ENCODE peak calls at places on chromosome 7, in eight cellular contexts. F is IMR-90; G is GM06990; W is body of pancreas; M is CD8-positive, alpha-beta memory T cell; R is psoas muscle; X is fibroblast of pulmonary artery; V is colonic mucosa. Y is an unnamed sample.

GRCh38 chr7:70325509-70326101 is 727.3 kb downstream of the AUTS2 start:
- DNase-seq in M (no peak), W (no peak), F (peak; percentile 9), X (peak; percentile 4), G (no peak), V (no peak), R (no peak), Y (no peak)

GRCh38 chr7:39240864-39241263 is 263.2 kb downstream of the POU6F2 start:
- DNase-seq in G (no peak), X (no peak), M (no peak), W (no peak), V (no peak), F (no peak), R (no peak), Y (no peak)

GRCh38 chr7:601573-602340 is 82.1 kb upstream of the PDGFA start:
- DNase-seq in M (peak; percentile 75), X (peak; percentile 40), W (no peak), F (peak; percentile 19), V (peak; percentile 46), G (peak; percentile 85), R (peak; percentile 62), Y (peak; percentile 73)

GRCh38 chr7:42283553-42283952 is 46.5 kb upstream of the GLI3 start:
- DNase-seq in G (no peak), X (peak; percentile 18), M (no peak), V (no peak), W (no peak), R (peak; percentile 14), F (no peak), Y (no peak)

GRCh38 chr7:12757443-12757842 is 70.0 kb downstream of the ARL4A start:
- DNase-seq in F (peak; percentile 91), R (no peak), G (no peak), W (no peak), V (no peak), M (no peak), X (peak; percentile 90), Y (no peak)

GRCh38 chr7:144416341-144416740 is 12.8 kb upstream of the NOBOX start:
- DNase-seq in V (no peak), F (no peak), M (no peak), R (no peak), X (no peak), G (no peak), W (no peak), Y (no peak)

GRCh38 chr7:124762611-124763143 is 2.9 kb downstream of the GPR37 start:
- DNase-seq in W (peak; percentile 58), V (peak; percentile 66), R (no peak), X (no peak), F (peak; percentile 16), G (no peak), M (no peak), Y (no peak)

GRCh38 chr7:20238754-20239324 is 21.7 kb upstream of the MACC1 start:
- DNase-seq in X (no peak), V (no peak), M (no peak), F (no peak), R (no peak), G (peak; percentile 87), W (no peak), Y (peak; percentile 7)

GRCh38 chr7:890868-891267 is 14.5 kb downstream of the GET4 start:
- DNase-seq in X (no peak), F (no peak), G (no peak), W (no peak), V (no peak), M (no peak), R (peak; percentile 8), Y (no peak)

GRCh38 chr7:74289018-74289659 is at the start of gene CLIP2:
- DNase-seq in F (peak; percentile 77), M (peak; percentile 69), V (peak; percentile 84), X (peak; percentile 83), G (peak; percentile 83), R (peak; percentile 85), W (peak; percentile 81), Y (peak; percentile 79)

GRCh38 chr7:123616244-123616643 is 14.6 kb downstream of the ASB15 start:
- DNase-seq in X (no peak), R (no peak), V (no peak), W (no peak), F (peak; percentile 16), G (no peak), M (no peak), Y (no peak)

GRCh38 chr7:154960063-154960790 is 42.7 kb downstream of the PAXIP1 start:
- DNase-seq in X (peak; percentile 11), M (no peak), W (no peak), R (no peak), G (no peak), F (no peak), V (no peak), Y (no peak)

GRCh38 chr7:54932818-54933543 is 85.8 kb upstream of the EGFR start:
- DNase-seq in V (peak; percentile 69), X (peak; percentile 65), G (no peak), R (peak; percentile 67), F (peak; percentile 66), M (no peak), W (peak; percentile 79), Y (no peak)

GRCh38 chr7:39691821-39692220 is 68.4 kb downstream of the RALA start:
- DNase-seq in X (peak; percentile 45), G (no peak), W (no peak), M (no peak), F (peak; percentile 74), V (no peak), R (no peak), Y (no peak)

GRCh38 chr7:152761116-152761748 is 1.7 kb downstream of the ACTR3B start:
- DNase-seq in V (no peak), M (no peak), G (peak; percentile 16), W (no peak), R (no peak), X (no peak), F (peak; percentile 73), Y (no peak)
- H3K4me3 ChIP-seq in V (no peak overlapping the region), M (no peak overlapping the region), G (peak overlapping the region; percentile 87), W (no peak overlapping the region), R (peak overlapping the region; percentile 94), X (no peak overlapping the region), F (peak overlapping the region; percentile 92), Y (peak overlapping the region; percentile 88)

GRCh38 chr7:78769551-78770101 is 683.8 kb downstream of the MAGI2 start:
- DNase-seq in V (no peak), W (no peak), X (no peak), R (no peak), F (no peak), M (no peak), G (peak; percentile 29), Y (no peak)

GRCh38 chr7:78765985-78766729 is 687.3 kb downstream of the MAGI2 start:
- DNase-seq in W (no peak), F (peak; percentile 50), G (no peak), R (no peak), X (no peak), M (no peak), V (no peak), Y (no peak)

GRCh38 chr7:78768859-78769258 is 684.6 kb downstream of the MAGI2 start:
- DNase-seq in F (no peak), R (no peak), V (no peak), M (no peak), X (no peak), G (no peak), W (no peak), Y (no peak)

DNA sequence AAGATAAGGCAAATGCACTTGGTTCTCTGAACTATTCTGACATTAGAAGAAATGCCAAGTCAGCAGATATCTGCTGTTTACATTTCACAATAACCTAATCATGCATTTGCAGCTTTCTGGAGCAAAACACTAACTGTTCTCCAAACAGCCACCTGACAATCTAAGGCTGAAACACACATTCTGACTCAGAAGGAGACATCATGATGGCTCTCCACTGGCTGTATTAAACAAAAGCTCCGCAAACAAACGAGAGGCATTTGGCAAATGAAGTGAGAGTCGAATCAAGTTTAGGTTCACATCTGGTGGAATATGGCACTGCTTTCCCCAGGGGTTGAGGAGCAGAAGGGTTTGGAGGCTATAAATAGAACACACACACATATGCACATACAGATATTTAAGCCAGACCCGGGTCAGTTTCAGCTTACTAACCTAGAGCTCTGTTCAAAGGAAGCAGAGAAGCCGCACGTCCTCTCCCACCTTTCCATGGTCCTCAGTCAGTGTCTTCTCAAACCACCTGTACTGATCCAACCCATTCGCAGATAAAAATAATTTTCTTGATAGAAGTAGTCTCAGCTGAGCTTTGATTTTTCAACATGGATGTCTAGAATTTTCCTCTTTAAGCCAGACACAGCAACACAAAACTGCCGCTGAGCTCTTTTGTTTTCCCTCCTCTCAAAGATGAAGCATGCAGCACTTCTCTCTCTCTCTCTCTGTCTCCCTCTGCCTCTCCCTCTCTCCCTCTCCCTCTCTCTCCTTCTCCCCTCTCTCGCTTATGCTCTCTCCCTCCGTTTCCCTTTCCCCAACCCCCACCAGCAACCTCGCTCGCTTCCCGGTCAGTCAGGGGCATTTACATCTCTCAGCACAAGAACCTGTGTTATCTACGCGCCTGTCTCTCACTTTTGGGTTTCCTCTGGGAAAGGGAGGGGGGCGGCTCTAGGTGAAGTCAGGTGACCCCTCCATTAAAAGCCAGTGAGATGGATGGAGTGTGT is 682.8 kb downstream of the MAGI2 start:
- DNase-seq in X (peak; percentile 2), G (no peak), F (peak; percentile 71), V (no peak), R (no peak), W (no peak), M (no peak), Y (no peak)
- H3K4me3 ChIP-seq in X (no peak overlapping the region), G (peak overlapping the region; percentile 39), F (peak overlapping the region; percentile 30), V (no peak overlapping the region), R (peak overlapping the region; percentile 68), W (no peak overlapping the region), M (no peak overlapping the region), Y (no peak overlapping the region)

GRCh38 chr7:2355079-2356008 is 717 bp downstream of the EIF3B start:
- DNase-seq in G (peak; percentile 41), V (peak; percentile 30), W (no peak), F (no peak), M (no peak), R (peak; percentile 30), X (no peak), Y (peak; percentile 20)
- H3K4me3 ChIP-seq in G (peak overlapping the region; percentile 87), V (peak overlapping the region; percentile 100), W (peak overlapping the region; percentile 82), F (peak overlapping the region; percentile 55), M (peak overlapping the region; percentile 77), R (peak overlapping the region; percentile 98), X (peak overlapping the region; percentile 93), Y (peak overlapping the region; percentile 81)

GRCh38 chr7:151990567-151990966 is 34.3 kb downstream of the GALNTL5 start:
- DNase-seq in X (peak; percentile 6), V (no peak), G (no peak), W (no peak), F (peak; percentile 17), M (no peak), R (no peak), Y (no peak)

GRCh38 chr7:151993977-151994676 is 31.3 kb upstream of the GALNT11 start:
- DNase-seq in X (no peak), M (no peak), G (no peak), W (no peak), R (no peak), F (no peak), V (no peak), Y (no peak)

GRCh38 chr7:151987748-151988529 is 31.7 kb downstream of the GALNTL5 start:
- DNase-seq in W (no peak), R (peak; percentile 31), F (peak; percentile 42), X (peak; percentile 61), G (no peak), M (no peak), V (no peak), Y (no peak)

DNA sequence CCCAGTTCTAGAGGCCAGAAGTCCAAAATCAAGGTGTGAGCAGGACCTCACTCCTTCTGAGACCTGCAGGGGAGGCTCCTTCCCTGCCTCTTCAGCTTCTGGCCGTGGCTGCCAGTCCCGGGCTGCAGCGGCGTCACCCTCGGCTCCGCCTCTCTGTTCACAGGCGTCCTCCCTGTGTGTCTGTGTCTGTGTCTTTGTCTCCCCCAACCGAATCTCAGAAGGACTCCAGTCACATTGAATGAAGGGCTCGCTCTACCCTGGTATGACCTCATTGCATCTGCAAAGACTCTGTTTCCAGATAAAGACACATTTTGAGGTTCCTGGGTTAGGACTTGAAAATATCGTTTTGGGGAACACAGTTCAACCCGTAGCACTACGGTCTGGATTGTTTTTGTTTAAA is 33.1 kb upstream of the GALNT11 start:
- DNase-seq in G (peak; percentile 11), W (peak; percentile 57), V (peak; percentile 41), R (peak; percentile 48), X (peak; percentile 17), M (peak; percentile 10), F (no peak), Y (peak; percentile 58)
- H3K4me3 ChIP-seq in G (no peak overlapping the region), W (no peak overlapping the region), V (no peak overlapping the region), R (no peak overlapping the region), X (no peak overlapping the region), M (no peak overlapping the region), F (no peak overlapping the region), Y (no peak overlapping the region)